ENCODE peak calls at places on chromosome 19, in seven cellular contexts. Z is mammary epithelial cell, E is IMR-90, J is lower leg skin, U is OCI-LY7, K is cardiac fibroblast, B is Panc1. H is an unnamed sample.

GRCh38 chr19:29724102-29724641 is 9.1 kb upstream of the C19orf12 start:
- DNase-seq in B (no peak), J (no peak), K (peak), U (no peak), Z (no peak), E (peak), H (peak)

GRCh38 chr19:29886535-29886934 is 55.5 kb upstream of the URI1 start:
- DNase-seq in J (peak), B (no peak), E (no peak), K (no peak), Z (no peak), U (no peak), H (no peak)

GRCh38 chr19:44258835-44259413 is 762 bp upstream of the ZNF233 start:
- DNase-seq in K (no peak), E (no peak), Z (no peak), U (no peak), B (no peak), J (no peak), H (no peak)

GRCh38 chr19:8615022-8615421 is 4.5 kb upstream of the ADAMTS10 start:
- DNase-seq in Z (no peak), E (peak), U (no peak), K (no peak), B (no peak), J (no peak), H (no peak)

GRCh38 chr19:6551607-6552450 is 21.0 kb downstream of the TNFSF9 start:
- DNase-seq in Z (no peak), J (no peak), B (no peak), E (no peak), U (no peak), K (peak), H (no peak)

GRCh38 chr19:2888739-2889224 is 11.9 kb upstream of the ZNF57 start:
- DNase-seq in Z (peak), K (no peak), B (no peak), J (no peak), U (peak), E (no peak), H (no peak)

GRCh38 chr19:15285896-15286591 is 46.3 kb downstream of the BRD4 start:
- DNase-seq in J (no peak), K (no peak), B (no peak), U (peak), Z (no peak), E (no peak), H (no peak)

GRCh38 chr19:14004619-14005380 is 1.3 kb downstream of the RFX1 start:
- DNase-seq in J (peak), U (peak), Z (peak), E (no peak), B (no peak), K (peak), H (no peak)

GRCh38 chr19:15245370-15246197 is 13.3 kb upstream of the EPHX3 start:
- DNase-seq in J (no peak), B (no peak), U (no peak), Z (no peak), E (no peak), K (no peak), H (no peak)

GRCh38 chr19:6737873-6738725 is 719 bp upstream of the GPR108 start:
- DNase-seq in K (peak), Z (peak), E (peak), U (peak), J (peak), B (peak), H (peak)

GRCh38 chr19:5028229-5028886 is 59.4 kb downstream of the KDM4B start:
- DNase-seq in E (no peak), J (no peak), U (no peak), K (no peak), Z (no peak), B (no peak), H (no peak)

GRCh38 chr19:30682576-30683536 is 310.7 kb downstream of the ZNF536 start:
- DNase-seq in Z (peak), K (peak), E (peak), B (peak), U (peak), J (peak), H (peak)

GRCh38 chr19:48461982-48462655 is 6.7 kb downstream of the KCNJ14 start:
- DNase-seq in B (no peak), Z (no peak), U (peak), K (no peak), J (no peak), E (no peak), H (no peak)

GRCh38 chr19:47723573-47723923 is 10.3 kb downstream of the EHD2 start:
- DNase-seq in Z (peak), E (peak), J (no peak), B (no peak), U (no peak), K (peak), H (peak)

GRCh38 chr19:8334458-8335342 is 8.4 kb downstream of the KANK3 start:
- DNase-seq in Z (peak), U (no peak), K (peak), E (peak), B (no peak), J (no peak), H (peak)

GRCh38 chr19:18418034-18418724 is 1.0 kb upstream of the SSBP4 start:
- DNase-seq in E (no peak), U (no peak), K (no peak), B (no peak), J (no peak), Z (no peak), H (no peak)

GRCh38 chr19:49331616-49332055 is 3.6 kb upstream of the CD37 start:
- DNase-seq in B (no peak), K (peak), Z (peak), U (peak), J (peak), E (peak), H (peak)

GRCh38 chr19:388691-389090 is 20.3 kb downstream of the C2CD4C start:
- DNase-seq in U (no peak), E (no peak), K (no peak), Z (no peak), B (no peak), J (no peak), H (no peak)

GRCh38 chr19:1363599-1363998 is 20.1 kb upstream of the NDUFS7 start:
- DNase-seq in K (no peak), U (no peak), E (no peak), B (no peak), Z (no peak), J (no peak), H (no peak)

GRCh38 chr19:15466851-15467733 is 2.7 kb upstream of the RASAL3 start:
- DNase-seq in U (peak), B (no peak), Z (no peak), J (no peak), E (peak), K (peak), H (peak)

GRCh38 chr19:14091086-14091884 is 734 bp upstream of the SAMD1 start:
- DNase-seq in B (no peak), U (peak), K (peak), J (no peak), Z (peak), E (peak), H (peak)

GRCh38 chr19:5968431-5969373 is 9.2 kb downstream of the RANBP3 start:
- DNase-seq in E (no peak), K (no peak), Z (peak), U (peak), J (no peak), B (no peak), H (no peak)

GRCh38 chr19:18339703-18340102 is 695 bp upstream of the PGPEP1 start:
- DNase-seq in U (peak), E (peak), B (no peak), K (peak), J (no peak), Z (no peak), H (no peak)

GRCh38 chr19:42176990-42177685 is 40.3 kb downstream of the DEDD2 start:
- DNase-seq in B (no peak), Z (peak), J (peak), U (peak), K (peak), E (peak), H (peak)

GRCh38 chr19:48859711-48860572 is 8.5 kb downstream of the PLEKHA4 start:
- DNase-seq in U (no peak), B (no peak), J (no peak), K (no peak), Z (no peak), E (no peak), H (no peak)

GRCh38 chr19:33640773-33641172 is 19.0 kb downstream of the CHST8 start:
- DNase-seq in E (no peak), B (no peak), J (peak), U (no peak), K (no peak), Z (no peak), H (no peak)

GRCh38 chr19:42191855-42192254 is 25.6 kb downstream of the DEDD2 start:
- DNase-seq in E (peak), J (no peak), Z (peak), B (peak), K (peak), U (no peak), H (peak)

GRCh38 chr19:30149300-30149699 is 207.3 kb downstream of the URI1 start:
- DNase-seq in B (no peak), U (no peak), E (no peak), Z (no peak), K (no peak), J (no peak), H (no peak)

GRCh38 chr19:57302020-57302465 is 18.2 kb upstream of the ZNF543 start:
- DNase-seq in B (no peak), Z (peak), K (peak), U (no peak), E (peak), J (no peak), H (peak)

GRCh38 chr19:752652-753517 is 2.0 kb downstream of the MISP start:
- DNase-seq in Z (peak), U (no peak), K (peak), B (no peak), E (peak), J (no peak), H (peak)

GRCh38 chr19:15115080-15115479 is 7.9 kb downstream of the SYDE1 start:
- DNase-seq in B (no peak), K (peak), J (no peak), U (no peak), Z (no peak), E (peak), H (peak)

GRCh38 chr19:18606281-18607221 is at the start of gene CRLF1:
- DNase-seq in U (no peak), B (no peak), E (no peak), K (no peak), J (no peak), Z (no peak), H (no peak)

GRCh38 chr19:41945135-41945766 is 13.9 kb downstream of the RABAC1 start:
- DNase-seq in U (peak), Z (no peak), J (no peak), B (no peak), E (no peak), K (no peak), H (no peak)

DNA sequence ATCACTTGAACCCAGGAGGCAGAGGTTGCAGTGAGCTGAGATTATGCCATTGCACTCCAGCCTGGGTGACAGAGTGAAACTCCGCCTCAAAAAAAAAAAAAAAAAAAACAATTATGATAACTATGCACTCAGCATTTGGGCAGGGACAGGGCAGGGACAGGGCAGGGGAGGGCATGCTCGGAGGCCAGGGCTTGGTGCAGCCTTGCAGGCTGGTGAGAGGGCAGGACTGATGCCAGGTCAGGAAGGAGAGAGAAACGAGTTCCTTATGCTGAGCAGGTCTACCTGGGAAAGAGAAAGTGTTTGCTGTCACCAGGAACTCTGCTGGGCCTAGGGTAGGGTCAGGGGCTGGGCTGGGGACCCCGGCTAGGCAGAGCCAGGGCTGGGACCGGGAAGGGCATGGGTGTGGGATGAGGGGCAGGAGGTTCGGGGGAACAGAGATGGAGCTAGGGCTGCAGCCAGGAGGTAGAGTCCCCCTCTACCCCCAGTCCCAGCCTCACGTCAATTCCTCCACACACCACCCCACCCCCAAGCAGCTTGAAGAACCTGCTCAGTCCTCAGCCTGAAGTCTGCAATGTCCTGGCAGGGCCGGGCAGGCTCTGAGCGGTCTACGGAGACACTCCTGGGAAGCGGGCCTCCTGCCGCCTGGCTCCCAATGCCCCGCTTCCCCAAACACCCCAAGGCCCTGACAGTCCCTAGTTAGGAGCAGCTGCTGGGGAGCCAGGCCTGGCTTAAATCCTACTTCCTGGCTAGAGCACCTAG is 2.8 kb downstream of the FXYD3 start:
- DNase-seq in U (no peak), B (no peak), J (no peak), E (no peak), K (no peak), Z (no peak), H (no peak)
- H3K4me3 ChIP-seq in U (no peak), B (no peak), J (peak), E (no peak), K (no peak), Z (peak), H (no peak)

DNA sequence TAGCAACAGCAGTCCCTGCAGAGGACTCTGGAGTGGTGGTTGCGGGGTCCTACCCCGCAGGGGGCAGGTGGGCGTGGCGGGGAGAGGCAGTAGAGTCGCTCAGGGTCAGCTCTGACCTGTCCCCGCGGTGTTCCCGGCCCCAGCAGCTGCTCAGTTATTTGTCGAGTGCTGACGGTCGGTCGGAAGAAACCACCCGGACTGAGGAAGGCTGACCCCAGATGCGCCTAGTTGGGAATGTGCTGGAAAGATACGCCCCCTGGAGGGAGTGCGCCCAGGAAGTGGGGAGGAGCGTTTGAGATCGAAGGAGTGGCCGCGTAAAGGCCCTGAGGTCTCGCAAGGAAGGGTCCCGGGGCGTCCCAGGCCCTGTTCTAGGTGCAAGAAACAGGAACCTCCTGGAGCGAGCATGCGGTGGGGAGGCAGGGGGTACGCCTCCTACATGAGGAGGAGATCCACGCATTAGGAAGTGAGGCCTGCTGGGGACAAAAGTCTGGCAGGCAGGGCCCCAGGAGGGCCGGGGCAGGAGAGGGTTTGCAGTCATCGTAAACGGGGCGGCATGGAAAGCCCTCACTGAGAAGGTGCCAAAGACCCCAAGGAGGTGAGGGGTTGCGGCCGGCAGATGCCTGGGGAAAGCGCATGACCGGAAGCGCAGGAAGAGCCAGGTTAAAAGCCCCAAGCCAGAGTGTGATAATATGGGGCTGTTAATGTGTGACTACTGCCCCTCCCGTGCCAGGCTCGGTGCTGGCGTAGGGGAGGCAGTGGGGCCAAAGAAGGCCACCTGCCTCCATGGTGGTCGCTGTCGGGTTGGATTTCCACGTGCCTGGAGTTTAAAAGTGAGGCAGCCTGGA is 9.1 kb downstream of the CCDC8 start:
- DNase-seq in Z (no peak), U (peak), J (no peak), B (no peak), E (peak), K (no peak), H (peak)
- TF ChIP-seq CTCF in Z (no peak), U (peak), J (no peak), B (no peak), E (peak), K (no peak), H (peak)

GRCh38 chr19:12782424-12783225 is 7.3 kb upstream of the HOOK2 start:
- DNase-seq in J (peak), Z (peak), K (peak), B (no peak), E (peak), U (peak), H (peak)
- H3K4me3 ChIP-seq in J (no peak), Z (peak), K (peak), B (peak), E (peak), U (peak), H (peak)

DNA sequence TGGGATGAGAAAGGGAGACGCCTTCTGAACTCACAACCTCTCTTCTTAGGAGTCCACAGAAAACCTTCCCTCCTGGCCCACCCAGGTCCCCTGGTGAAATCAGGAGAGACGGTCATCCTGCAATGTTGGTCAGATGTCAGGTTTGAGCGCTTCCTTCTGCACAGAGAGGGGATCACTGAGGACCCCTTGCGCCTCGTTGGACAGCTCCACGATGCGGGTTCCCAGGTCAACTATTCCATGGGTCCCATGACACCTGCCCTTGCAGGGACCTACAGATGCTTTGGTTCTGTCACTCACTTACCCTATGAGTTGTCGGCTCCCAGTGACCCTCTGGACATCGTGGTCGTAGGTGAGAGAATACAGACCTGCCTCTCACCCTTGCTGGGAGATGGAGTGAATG is 3.3 kb downstream of the KIR3DL3 start:
- DNase-seq in E (no peak), J (peak), Z (no peak), U (no peak), B (no peak), K (no peak), H (no peak)
- TF ChIP-seq CTCF in E (no peak), J (no peak), Z (no peak), U (no peak), B (no peak), K (no peak), H (no peak)

DNA sequence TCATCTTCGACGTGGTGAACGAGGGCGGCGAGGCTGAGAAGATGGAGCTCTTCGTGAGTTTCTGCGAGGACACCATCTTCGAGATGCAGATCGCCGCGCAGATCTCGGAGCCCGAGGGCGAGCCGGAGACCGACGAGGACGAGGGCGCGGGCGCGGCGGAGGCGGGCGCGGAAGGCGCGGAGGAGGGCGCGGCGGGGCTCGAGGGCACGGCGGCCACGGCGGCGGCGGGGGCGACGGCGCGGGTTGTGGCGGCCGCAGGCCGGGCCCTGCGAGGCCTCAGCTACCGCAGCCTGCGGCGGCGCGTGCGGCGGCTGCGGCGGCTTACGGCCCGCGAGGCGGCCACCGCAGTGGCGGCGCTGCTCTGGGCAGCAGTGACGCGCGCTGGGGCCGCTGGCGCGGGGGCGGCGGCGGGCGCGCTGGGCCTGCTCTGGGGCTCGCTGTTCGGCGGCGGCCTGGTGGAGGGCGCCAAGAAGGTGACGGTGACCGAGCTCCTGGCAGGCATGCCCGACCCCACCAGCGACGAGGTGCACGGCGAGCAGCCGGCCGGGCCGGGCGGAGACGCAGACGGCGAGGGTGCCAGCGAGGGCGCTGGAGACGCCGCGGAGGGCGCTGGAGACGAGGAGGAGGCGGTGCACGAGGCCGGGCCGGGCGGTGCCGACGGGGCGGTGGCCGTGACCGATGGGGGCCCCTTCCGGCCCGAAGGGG is 52.6 kb downstream of the MAP4K1 start:
- DNase-seq in B (no peak), K (no peak), U (no peak), Z (no peak), E (no peak), J (no peak), H (no peak)
- H3K4me3 ChIP-seq in B (peak), K (no peak), U (no peak), Z (peak), E (peak), J (no peak), H (no peak)

GRCh38 chr19:52351512-52351911 is 15.5 kb downstream of the ZNF610 start:
- DNase-seq in Z (no peak), J (no peak), E (no peak), B (no peak), U (peak), K (no peak), H (no peak)
- TF ChIP-seq CTCF in Z (no peak), J (no peak), E (no peak), B (no peak), U (peak), K (no peak), H (no peak)

GRCh38 chr19:50718255-50719118 is 1.1 kb downstream of the SHANK1 start:
- DNase-seq in B (no peak), J (no peak), U (no peak), K (no peak), E (no peak), Z (no peak), H (peak)

GRCh38 chr19:50717891-50718254 is 1.7 kb downstream of the SHANK1 start:
- DNase-seq in K (no peak), B (no peak), J (no peak), Z (no peak), E (no peak), U (no peak), H (no peak)

GRCh38 chr19:50720181-50720920 is 749 bp upstream of the SHANK1 start:
- DNase-seq in J (no peak), U (peak), B (no peak), K (no peak), Z (no peak), E (no peak), H (peak)

GRCh38 chr19:50719566-50719965 is at the start of gene SHANK1:
- DNase-seq in J (no peak), E (peak), Z (no peak), B (no peak), U (no peak), K (no peak), H (no peak)

DNA sequence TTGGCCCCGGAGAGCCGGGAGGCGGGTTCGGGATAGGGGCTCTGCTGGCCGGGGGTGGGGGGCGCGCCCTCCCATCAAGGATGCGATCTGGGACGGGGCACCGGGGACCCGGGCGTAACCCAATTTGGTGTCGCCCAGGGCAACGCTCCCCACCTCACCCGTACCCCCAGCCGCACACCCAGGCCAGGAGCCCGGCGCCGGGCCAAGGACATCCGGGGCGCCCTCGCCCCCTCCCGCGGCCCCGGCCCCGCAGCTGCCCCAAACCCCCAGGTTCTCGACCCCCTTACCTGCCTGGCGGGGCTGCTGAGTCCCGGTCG is 525 bp downstream of the SHANK1 start:
- DNase-seq in Z (no peak), U (no peak), J (no peak), B (no peak), K (no peak), E (no peak), H (no peak)
- H3K4me3 ChIP-seq in Z (no peak), U (no peak), J (no peak), B (no peak), K (peak), E (peak), H (peak)